ENCODE peak calls at places on chromosomes 16 and 17, in four cellular contexts. One of them, this sample, is unnamed.

GRCh38 chr17:75908201-75908600 is 3.5 kb upstream of the MRPL38 start:
- DNase-seq in H1: no peak
- DNase-seq in H9: no peak
- DNase-seq in IMR-90: no peak
- DNase-seq in this sample: no peak

GRCh38 chr17:79739148-79740062 is 8.7 kb downstream of the ENPP7 start:
- DNase-seq in H1: no peak
- DNase-seq in H9: no peak
- DNase-seq in IMR-90: no peak
- DNase-seq in this sample: no peak

GRCh38 chr17:32627233-32628008 is 140.6 kb downstream of the CDK5R1 start:
- DNase-seq in H1: peak; percentile 58
- DNase-seq in H9: peak; percentile 90
- DNase-seq in IMR-90: no peak
- DNase-seq in this sample: no peak

GRCh38 chr17:67534941-67535340 is 157.9 kb downstream of the PITPNC1 start:
- DNase-seq in H1: no peak
- DNase-seq in H9: peak; percentile 26
- DNase-seq in IMR-90: no peak
- DNase-seq in this sample: peak; percentile 52

GRCh38 chr16:76059186-76059585 is 218.0 kb upstream of the CNTNAP4 start:
- DNase-seq in H1: no peak
- DNase-seq in H9: no peak
- DNase-seq in IMR-90: no peak
- DNase-seq in this sample: no peak

GRCh38 chr16:78210305-78210704 is 110.9 kb downstream of the WWOX start:
- DNase-seq in H1: peak; percentile 28
- DNase-seq in H9: no peak
- DNase-seq in IMR-90: peak; percentile 29
- DNase-seq in this sample: peak; percentile 72

GRCh38 chr16:75272097-75272548 is 20.7 kb upstream of the BCAR1 start:
- DNase-seq in H1: no peak
- DNase-seq in H9: no peak
- DNase-seq in IMR-90: no peak
- DNase-seq in this sample: peak; percentile 33

GRCh38 chr17:21160401-21160800 is 33.6 kb downstream of the DHRS7B start:
- DNase-seq in H1: no peak
- DNase-seq in H9: no peak
- DNase-seq in IMR-90: no peak
- DNase-seq in this sample: no peak

GRCh38 chr16:3496386-3496785 is 1.1 kb upstream of the C16orf90 start:
- DNase-seq in H1: no peak
- DNase-seq in H9: no peak
- DNase-seq in IMR-90: no peak
- DNase-seq in this sample: no peak

GRCh38 chr17:34633351-34633750 is 54.0 kb downstream of the TMEM132E start:
- DNase-seq in H1: peak; percentile 65
- DNase-seq in H9: peak; percentile 78
- DNase-seq in IMR-90: no peak
- DNase-seq in this sample: no peak

GRCh38 chr17:39573447-39574298 is 34.0 kb downstream of the NEUROD2 start:
- DNase-seq in H1: peak; percentile 84
- DNase-seq in H9: peak; percentile 83
- DNase-seq in IMR-90: peak; percentile 58
- DNase-seq in this sample: peak; percentile 85
- H3K14ac ChIP-seq in H1: no peak overlapping the region
- H3K14ac ChIP-seq in H9: no peak overlapping the region
- H3K14ac ChIP-seq in IMR-90: peak overlapping the region; percentile 97
- H3K14ac ChIP-seq in this sample: peak overlapping the region; percentile 30

DNA sequence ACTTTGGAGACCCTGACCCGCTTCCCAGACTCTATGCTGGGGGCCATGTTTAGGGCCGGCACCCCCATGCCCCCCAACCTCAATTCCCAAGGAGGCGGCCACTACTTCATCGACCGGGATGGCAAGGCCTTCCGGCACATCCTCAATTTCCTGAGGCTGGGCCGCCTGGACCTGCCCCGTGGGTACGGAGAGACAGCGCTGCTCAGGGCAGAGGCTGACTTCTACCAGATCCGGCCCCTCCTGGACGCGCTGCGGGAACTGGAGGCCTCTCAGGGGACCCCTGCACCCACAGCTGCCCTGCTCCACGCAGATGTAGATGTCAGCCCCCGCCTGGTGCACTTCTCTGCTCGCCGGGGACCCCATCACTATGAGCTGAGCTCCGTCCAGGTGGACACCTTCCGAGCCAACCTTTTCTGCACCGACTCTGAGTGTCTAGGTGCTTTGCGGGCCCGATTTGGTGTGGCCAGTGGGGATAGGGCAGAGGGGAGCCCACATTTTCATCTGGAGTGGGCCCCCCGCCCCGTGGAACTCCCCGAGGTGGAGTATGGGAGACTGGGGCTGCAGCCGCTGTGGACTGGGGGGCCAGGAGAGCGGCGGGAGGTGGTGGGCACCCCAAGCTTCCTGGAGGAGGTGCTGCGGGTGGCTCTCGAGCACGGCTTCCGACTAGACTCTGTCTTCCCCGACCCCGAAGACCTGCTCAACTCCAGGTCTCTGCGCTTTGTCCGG is 1.1 kb downstream of the KCTD11 start:
- DNase-seq in H1: no peak
- DNase-seq in H9: no peak
- DNase-seq in IMR-90: no peak
- DNase-seq in this sample: no peak
- H2BK120ac ChIP-seq in H1: no peak overlapping the region
- H2BK120ac ChIP-seq in H9: no peak overlapping the region
- H2BK120ac ChIP-seq in IMR-90: no peak overlapping the region
- H2BK120ac ChIP-seq in this sample: no peak overlapping the region

DNA sequence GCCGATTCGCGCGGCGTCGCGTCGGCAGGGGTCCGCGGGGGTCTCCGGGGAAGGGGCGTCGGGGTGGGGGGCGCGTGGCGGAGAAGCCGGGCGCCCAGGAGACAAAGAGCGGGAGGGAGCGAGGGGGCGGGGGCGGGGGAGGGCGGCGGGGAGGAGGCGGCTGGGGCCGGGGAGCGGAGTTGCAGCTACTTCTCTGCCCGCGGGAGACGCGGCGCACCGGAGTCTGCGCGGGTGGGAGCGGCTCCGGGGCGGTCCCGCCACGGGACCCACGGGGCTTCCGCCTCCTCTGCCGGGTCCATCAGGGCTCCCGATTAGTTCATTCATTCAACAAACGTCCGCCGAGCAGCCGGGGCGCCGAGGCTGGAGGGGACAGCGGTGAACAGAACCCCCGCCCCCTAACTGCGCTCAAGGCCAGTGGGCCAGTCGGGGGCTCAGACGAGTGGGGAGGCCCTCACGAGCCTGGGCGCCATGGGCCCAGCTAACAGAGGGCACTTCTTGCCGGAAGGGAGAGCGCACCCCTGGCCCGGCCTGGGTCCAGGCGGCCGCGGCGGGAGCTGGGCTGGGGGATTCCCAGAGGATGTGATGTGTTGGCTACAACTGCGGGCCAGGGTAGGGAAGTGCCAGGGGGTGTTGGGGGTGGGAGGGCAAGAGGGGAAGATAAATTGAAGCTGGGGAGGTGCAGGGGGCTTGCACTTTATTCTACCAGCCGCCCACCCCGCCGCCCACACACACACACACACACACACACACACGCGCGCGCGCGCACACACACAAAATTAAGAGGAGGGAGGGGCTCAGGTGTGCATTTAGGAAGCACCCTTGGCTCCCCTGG is at the start of gene SAMD14:
- DNase-seq in H1: no peak
- DNase-seq in H9: no peak
- DNase-seq in IMR-90: peak; percentile 25
- DNase-seq in this sample: peak; percentile 69
- H3K14ac ChIP-seq in H1: no peak within 1 kb of the TSS
- H3K14ac ChIP-seq in H9: peak within 1 kb of the TSS; percentile 66
- H3K14ac ChIP-seq in IMR-90: peak within 1 kb of the TSS; percentile 88
- H3K14ac ChIP-seq in this sample: peak within 1 kb of the TSS; percentile 98

GRCh38 chr16:81586976-81587625 is 142.5 kb downstream of the CMIP start:
- DNase-seq in H1: no peak
- DNase-seq in H9: no peak
- DNase-seq in IMR-90: no peak
- DNase-seq in this sample: no peak
- H2BK120ac ChIP-seq in H1: no peak overlapping the region
- H2BK120ac ChIP-seq in H9: no peak overlapping the region
- H2BK120ac ChIP-seq in IMR-90: no peak overlapping the region
- H2BK120ac ChIP-seq in this sample: no peak overlapping the region

GRCh38 chr17:18970582-18971480 is 18.9 kb downstream of the SLC5A10 start:
- DNase-seq in H1: no peak
- DNase-seq in H9: no peak
- DNase-seq in IMR-90: no peak
- DNase-seq in this sample: no peak
- H3K14ac ChIP-seq in H1: no peak overlapping the region
- H3K14ac ChIP-seq in H9: no peak overlapping the region
- H3K14ac ChIP-seq in IMR-90: no peak overlapping the region
- H3K14ac ChIP-seq in this sample: no peak overlapping the region

GRCh38 chr17:82844796-82845162 is 5.0 kb upstream of the ZNF750 start:
- DNase-seq in H1: no peak
- DNase-seq in H9: no peak
- DNase-seq in IMR-90: no peak
- DNase-seq in this sample: no peak

GRCh38 chr17:82848022-82848592 is 8.3 kb upstream of the ZNF750 start:
- DNase-seq in H1: no peak
- DNase-seq in H9: no peak
- DNase-seq in IMR-90: peak; percentile 79
- DNase-seq in this sample: no peak

GRCh38 chr17:82843904-82844640 is 4.2 kb upstream of the ZNF750 start:
- DNase-seq in H1: no peak
- DNase-seq in H9: no peak
- DNase-seq in IMR-90: no peak
- DNase-seq in this sample: no peak

GRCh38 chr17:82846061-82846691 is 6.4 kb upstream of the ZNF750 start:
- DNase-seq in H1: no peak
- DNase-seq in H9: no peak
- DNase-seq in IMR-90: no peak
- DNase-seq in this sample: no peak

GRCh38 chr17:82845163-82845807 is 5.5 kb upstream of the ZNF750 start:
- DNase-seq in H1: no peak
- DNase-seq in H9: no peak
- DNase-seq in IMR-90: no peak
- DNase-seq in this sample: no peak
- H2BK120ac ChIP-seq in H1: no peak overlapping the region
- H2BK120ac ChIP-seq in H9: no peak overlapping the region
- H2BK120ac ChIP-seq in IMR-90: no peak overlapping the region
- H2BK120ac ChIP-seq in this sample: no peak overlapping the region

GRCh38 chr17:9253308-9253707 is 232.0 kb downstream of the NTN1 start:
- DNase-seq in H1: no peak
- DNase-seq in H9: no peak
- DNase-seq in IMR-90: no peak
- DNase-seq in this sample: no peak
- H3K14ac ChIP-seq in H1: no peak overlapping the region
- H3K14ac ChIP-seq in H9: no peak overlapping the region
- H3K14ac ChIP-seq in IMR-90: no peak overlapping the region
- H3K14ac ChIP-seq in this sample: no peak overlapping the region

DNA sequence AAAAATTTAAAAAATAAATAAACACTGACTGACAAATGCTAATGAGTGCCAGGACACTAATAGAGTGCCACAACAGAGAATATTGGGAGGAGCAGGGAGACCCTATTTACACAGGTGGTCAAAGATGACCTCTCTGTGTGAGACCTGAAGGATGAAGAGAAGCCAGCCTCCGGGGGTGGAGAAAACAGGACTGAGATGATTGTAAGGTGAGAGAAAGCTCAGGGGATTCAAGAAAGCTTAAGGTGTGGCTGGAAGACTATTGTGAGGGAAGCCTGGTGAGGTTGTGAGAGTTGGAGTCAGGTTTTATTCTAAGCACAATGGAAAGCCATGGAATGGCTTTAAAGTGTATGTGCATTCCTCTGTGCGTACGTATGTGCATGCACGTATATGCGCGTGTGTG is 10.4 kb upstream of the MARCHF10 start:
- DNase-seq in H1: no peak
- DNase-seq in H9: no peak
- DNase-seq in IMR-90: no peak
- DNase-seq in this sample: no peak
- H2BK120ac ChIP-seq in H1: no peak overlapping the region
- H2BK120ac ChIP-seq in H9: no peak overlapping the region
- H2BK120ac ChIP-seq in IMR-90: peak overlapping the region; percentile 98
- H2BK120ac ChIP-seq in this sample: no peak overlapping the region

GRCh38 chr16:70686376-70687171 is 721 bp upstream of the MTSS2 start:
- DNase-seq in H1: no peak
- DNase-seq in H9: no peak
- DNase-seq in IMR-90: no peak
- DNase-seq in this sample: no peak

GRCh38 chr16:70684146-70685060 is 1.4 kb downstream of the MTSS2 start:
- DNase-seq in H1: no peak
- DNase-seq in H9: no peak
- DNase-seq in IMR-90: no peak
- DNase-seq in this sample: no peak

GRCh38 chr16:70687172-70687531 is 1.3 kb upstream of the MTSS2 start:
- DNase-seq in H1: no peak
- DNase-seq in H9: no peak
- DNase-seq in IMR-90: no peak
- DNase-seq in this sample: no peak

GRCh38 chr16:70685938-70686375 is at the start of gene MTSS2:
- DNase-seq in H1: peak; percentile 83
- DNase-seq in H9: peak; percentile 79
- DNase-seq in IMR-90: peak; percentile 85
- DNase-seq in this sample: peak; percentile 91

GRCh38 chr16:70685061-70685937 is 554 bp downstream of the MTSS2 start:
- DNase-seq in H1: no peak
- DNase-seq in H9: no peak
- DNase-seq in IMR-90: no peak
- DNase-seq in this sample: peak; percentile 32
- H3K14ac ChIP-seq in H1: no peak overlapping the region
- H3K14ac ChIP-seq in H9: no peak overlapping the region
- H3K14ac ChIP-seq in IMR-90: peak overlapping the region; percentile 93
- H3K14ac ChIP-seq in this sample: no peak overlapping the region

DNA sequence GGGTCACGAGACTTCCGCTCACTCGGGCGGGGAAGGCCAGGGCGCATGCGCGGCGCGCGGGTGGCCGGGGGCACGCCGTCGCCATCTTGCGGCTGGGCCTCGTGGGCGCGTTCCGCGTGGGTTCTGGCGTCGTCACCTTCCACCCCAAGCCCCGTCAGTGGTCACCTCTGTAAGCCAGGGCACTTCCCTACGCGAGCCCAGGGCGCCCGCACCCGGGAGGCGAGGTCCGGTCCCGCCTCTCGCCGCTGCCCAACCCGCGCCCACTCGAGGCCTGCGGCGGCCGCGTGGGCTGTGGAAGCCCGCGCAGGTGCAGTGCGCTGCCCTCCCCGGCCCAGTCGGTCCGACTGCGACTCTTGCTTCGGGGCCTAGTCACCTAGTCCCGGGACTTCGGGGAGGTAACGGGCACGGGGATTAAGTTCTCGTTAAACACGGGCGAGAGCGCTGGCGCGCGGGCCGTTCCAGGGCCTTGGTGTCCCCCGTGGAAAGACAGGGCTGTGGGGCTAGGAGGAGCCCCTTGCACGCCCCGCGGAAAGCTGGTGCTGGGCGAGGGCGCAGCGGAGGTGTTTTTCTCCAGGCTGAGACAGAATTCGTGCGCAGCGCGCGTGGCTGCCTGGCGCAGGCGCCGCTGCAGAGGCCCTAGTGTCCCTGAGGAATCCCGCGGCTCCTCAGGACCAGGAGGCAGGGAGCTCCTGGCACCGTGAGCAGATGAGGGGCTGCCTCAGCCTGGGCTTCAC is 417 bp upstream of the ARHGDIA start:
- DNase-seq in H1: peak; percentile 93
- DNase-seq in H9: peak; percentile 92
- DNase-seq in IMR-90: peak; percentile 83
- DNase-seq in this sample: peak; percentile 88
- H2BK120ac ChIP-seq in H1: no peak overlapping the region
- H2BK120ac ChIP-seq in H9: no peak overlapping the region
- H2BK120ac ChIP-seq in IMR-90: peak overlapping the region; percentile 68
- H2BK120ac ChIP-seq in this sample: peak overlapping the region; percentile 100